ENCODE peak calls at places on chromosomes 1 and 21, in five cellular contexts. Z, D, U, O and X are unnamed samples.

GRCh38 chr21:45443595-45444181 is 38.7 kb downstream of the COL18A1 start:
- DNase-seq in Z (no peak), D (no peak), U (no peak), O (no peak), X (no peak)

GRCh38 chr1:65423884-65424655 is 3.6 kb downstream of the LEPR start:
- DNase-seq in Z (peak), D (no peak), U (no peak), O (no peak), X (no peak)

GRCh38 chr1:38004284-38005101 is 821 bp downstream of the FHL3 start:
- DNase-seq in Z (no peak), D (no peak), U (no peak), O (peak), X (no peak)

GRCh38 chr21:42214921-42215320 is 4.0 kb upstream of the ABCG1 start:
- DNase-seq in Z (no peak), D (no peak), U (no peak), O (no peak), X (no peak)

GRCh38 chr1:116806245-116806644 is 52.0 kb downstream of the CD2 start:
- DNase-seq in Z (peak), D (no peak), U (no peak), O (no peak), X (no peak)

GRCh38 chr1:245858683-245859509 is 648.2 kb downstream of the SMYD3 start:
- DNase-seq in Z (no peak), D (no peak), U (no peak), O (no peak), X (no peak)

GRCh38 chr21:43858806-43859648 is 6.0 kb upstream of the AGPAT3 start:
- DNase-seq in Z (no peak), D (no peak), U (peak), O (peak), X (no peak)

GRCh38 chr1:180123463-180123936 is 31.2 kb upstream of the QSOX1 start:
- DNase-seq in Z (no peak), D (no peak), U (no peak), O (no peak), X (no peak)

GRCh38 chr1:169809370-169810095 is 14.8 kb upstream of the METTL18 start:
- DNase-seq in Z (no peak), D (no peak), U (peak), O (no peak), X (peak)

GRCh38 chr1:209839875-209840491 is 12.2 kb downstream of the UTP25 start:
- DNase-seq in Z (no peak), D (no peak), U (peak), O (no peak), X (no peak)

GRCh38 chr1:241536969-241537368 is 4.8 kb downstream of the KMO start:
- DNase-seq in Z (no peak), D (no peak), U (no peak), O (no peak), X (no peak)

GRCh38 chr21:26513212-26513611 is 59.9 kb downstream of the CYYR1 start:
- DNase-seq in Z (no peak), D (no peak), U (no peak), O (no peak), X (no peak)

GRCh38 chr1:226642421-226642820 is 93.9 kb downstream of the STUM start:
- DNase-seq in Z (no peak), D (no peak), U (no peak), O (no peak), X (no peak)

GRCh38 chr1:206792939-206793607 is 20.8 kb upstream of the IL10 start:
- DNase-seq in Z (no peak), D (no peak), U (no peak), O (no peak), X (no peak)

GRCh38 chr1:43711524-43712386 is 4.4 kb downstream of the ST3GAL3 start:
- DNase-seq in Z (no peak), D (no peak), U (no peak), O (no peak), X (no peak)

DNA sequence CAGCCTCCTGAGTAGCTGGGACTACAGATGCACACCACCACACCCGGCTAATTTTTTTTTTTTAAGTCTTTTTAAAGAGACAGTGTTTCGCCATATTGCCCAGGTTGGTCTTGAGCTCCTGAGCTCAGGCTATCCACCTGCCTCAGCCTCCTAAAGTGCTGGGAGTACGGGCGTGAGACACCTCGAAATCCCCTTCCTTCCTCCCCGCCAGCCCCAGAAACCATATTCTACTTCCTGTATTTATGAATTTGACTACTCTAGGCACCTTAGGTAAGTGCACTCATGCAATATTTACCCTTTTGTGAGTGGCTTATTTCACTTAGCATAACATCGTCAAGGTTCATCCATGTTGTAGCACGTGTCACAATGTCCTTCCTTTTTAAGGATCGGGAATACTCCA is 6.9 kb upstream of the LRP8 start:
- DNase-seq in Z (no peak), D (no peak), U (no peak), O (peak), X (no peak)
- TF ChIP-seq SUZ12 in Z (no peak), D (no peak), U (no peak), O (no peak), X (no peak)

GRCh38 chr1:87330954-87331318 is 2.3 kb downstream of the LMO4 start:
- DNase-seq in Z (no peak), D (no peak), U (peak), O (no peak), X (no peak)

GRCh38 chr1:87329051-87329755 is 523 bp downstream of the LMO4 start:
- DNase-seq in Z (no peak), D (no peak), U (peak), O (peak), X (peak)

GRCh38 chr1:87328121-87329050 is at the start of gene LMO4:
- DNase-seq in Z (peak), D (peak), U (peak), O (peak), X (peak)

GRCh38 chr1:87330201-87330953 is 1.7 kb downstream of the LMO4 start:
- DNase-seq in Z (no peak), D (peak), U (no peak), O (peak), X (no peak)

DNA sequence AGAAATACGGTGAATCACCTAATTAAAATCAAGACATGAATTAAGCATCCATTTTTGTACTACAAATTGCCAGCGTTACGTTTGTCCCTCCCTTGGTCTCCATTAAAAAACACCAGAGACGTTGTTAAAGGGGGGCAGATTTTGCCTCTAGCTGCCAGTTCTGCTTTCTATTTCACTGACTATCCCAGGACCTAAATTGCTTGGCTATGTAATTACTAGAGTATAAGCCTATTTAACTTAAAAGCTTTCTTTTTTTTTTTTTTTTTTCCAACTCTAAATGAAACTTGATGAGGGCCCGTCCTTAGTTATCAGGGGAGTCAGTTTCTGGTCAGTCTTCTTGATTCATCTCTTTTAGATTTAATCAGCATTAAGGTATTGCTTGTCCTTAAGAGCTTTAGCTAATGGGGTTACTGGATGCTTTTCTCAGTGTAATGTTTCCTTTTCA is 1.1 kb downstream of the LMO4 start:
- DNase-seq in Z (no peak), D (no peak), U (no peak), O (no peak), X (no peak)
- TF ChIP-seq SUZ12 in Z (no peak), D (no peak), U (no peak), O (no peak), X (no peak)

GRCh38 chr1:94335950-94336349 is 82.2 kb upstream of the ABCD3 start:
- DNase-seq in Z (no peak), D (peak), U (peak), O (no peak), X (peak)
- TF ChIP-seq SUZ12 in Z (no peak), D (no peak), U (no peak), O (no peak), X (no peak)

DNA sequence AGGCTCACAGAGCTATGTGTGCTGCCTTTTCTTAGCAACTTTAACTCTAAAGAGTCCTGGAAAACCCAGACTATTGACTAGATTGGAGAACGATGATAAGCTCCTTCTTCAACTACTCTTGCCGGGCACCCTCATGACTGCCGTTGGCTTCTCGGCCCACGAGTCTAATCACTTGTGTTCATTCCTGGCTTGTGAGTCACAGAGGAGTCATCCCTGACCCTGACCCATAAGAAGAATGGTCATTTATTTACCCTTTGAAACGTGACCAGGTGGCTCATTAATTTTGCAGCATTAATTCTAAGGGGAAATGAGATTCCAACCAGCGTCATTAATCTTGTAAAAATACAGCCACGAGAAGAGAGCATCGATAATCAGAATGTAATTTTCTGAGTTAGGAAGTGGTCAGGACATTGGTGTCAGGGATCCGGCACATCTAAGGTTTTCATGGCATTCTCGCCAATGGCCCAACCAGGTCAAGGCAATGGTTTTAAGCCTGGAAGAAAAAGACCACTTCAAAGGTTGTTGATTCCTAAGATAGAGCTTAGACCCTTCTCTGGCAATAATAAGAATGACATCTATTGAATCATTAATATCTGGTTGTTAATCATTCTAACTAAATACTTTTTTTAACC is 183.6 kb upstream of the RUNX1 start:
- DNase-seq in Z (no peak), D (peak), U (peak), O (no peak), X (no peak)
- TF ChIP-seq SUZ12 in Z (no peak), D (no peak), U (no peak), O (no peak), X (no peak)

GRCh38 chr1:93597697-93598096 is 83.9 kb downstream of the BCAR3 start:
- DNase-seq in Z (no peak), D (no peak), U (no peak), O (no peak), X (no peak)
- TF ChIP-seq SUZ12 in Z (no peak), D (no peak), U (no peak), O (no peak), X (no peak)

DNA sequence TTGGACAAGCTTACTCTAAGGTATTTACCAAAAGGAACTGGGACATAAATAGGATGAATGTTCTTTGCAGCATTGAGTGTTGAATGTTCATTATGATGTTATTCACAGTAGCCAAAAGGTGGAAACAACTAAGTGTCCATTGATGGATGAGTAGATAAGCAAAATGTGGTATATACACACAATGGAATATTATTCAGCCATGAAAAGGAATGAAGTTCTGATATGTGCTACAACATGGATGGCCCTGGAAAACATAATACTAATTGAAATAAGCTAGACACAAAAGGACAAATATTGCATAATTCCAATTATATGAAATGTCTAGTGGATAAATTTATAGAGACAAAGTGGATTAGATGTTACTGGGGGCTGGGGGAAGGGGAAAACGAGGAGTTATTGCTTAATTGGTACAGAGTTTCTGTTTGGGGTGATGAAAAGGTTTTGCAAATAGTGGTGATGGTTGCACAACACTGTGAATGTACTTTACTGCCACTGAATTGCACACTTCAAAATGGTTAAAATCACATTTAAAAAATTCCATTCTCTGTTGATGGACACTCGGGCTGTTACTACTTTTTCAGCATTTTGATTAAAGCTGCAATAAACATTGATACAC is 2.9 kb downstream of the MTARC1 start:
- DNase-seq in Z (no peak), D (no peak), U (peak), O (no peak), X (no peak)
- TF ChIP-seq SUZ12 in Z (no peak), D (no peak), U (no peak), O (no peak), X (no peak)

GRCh38 chr21:22421416-22422190 is 1423.4 kb downstream of the NCAM2 start:
- DNase-seq in Z (no peak), D (no peak), U (no peak), O (no peak), X (no peak)
- TF ChIP-seq SUZ12 in Z (no peak), D (no peak), U (no peak), O (no peak), X (no peak)

GRCh38 chr1:211783266-211783665 is 47.3 kb downstream of the LPGAT1 start:
- DNase-seq in Z (no peak), D (no peak), U (no peak), O (no peak), X (no peak)

GRCh38 chr1:211783897-211784296 is 46.7 kb downstream of the LPGAT1 start:
- DNase-seq in Z (no peak), D (no peak), U (peak), O (no peak), X (no peak)

DNA sequence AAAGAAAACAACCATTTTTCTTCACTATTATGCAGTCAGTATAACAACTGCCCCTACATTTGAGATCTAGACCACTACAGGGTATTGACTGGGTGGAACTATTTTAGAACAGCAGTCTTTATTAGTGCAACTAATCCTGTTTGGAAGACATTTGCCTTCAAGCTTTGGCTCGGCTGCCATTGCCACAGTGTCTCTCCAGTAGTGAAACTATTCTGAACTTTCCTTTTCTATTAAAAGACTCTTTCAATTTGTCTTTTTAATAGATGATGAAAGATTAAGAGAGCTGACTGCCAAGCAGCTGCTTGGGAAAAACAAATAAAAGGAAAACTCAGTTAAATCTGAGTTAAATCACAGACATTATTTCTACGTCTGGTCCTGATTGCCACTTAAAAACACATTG is 49.3 kb downstream of the LPGAT1 start:
- DNase-seq in Z (no peak), D (no peak), U (no peak), O (no peak), X (no peak)
- TF ChIP-seq SUZ12 in Z (no peak), D (no peak), U (no peak), O (no peak), X (no peak)

GRCh38 chr1:32872189-32872898 is 1.6 kb upstream of the FNDC5 start:
- DNase-seq in Z (no peak), D (peak), U (peak), O (peak), X (peak)
- TF ChIP-seq SUZ12 in Z (no peak), D (no peak), U (no peak), O (no peak), X (no peak)

DNA sequence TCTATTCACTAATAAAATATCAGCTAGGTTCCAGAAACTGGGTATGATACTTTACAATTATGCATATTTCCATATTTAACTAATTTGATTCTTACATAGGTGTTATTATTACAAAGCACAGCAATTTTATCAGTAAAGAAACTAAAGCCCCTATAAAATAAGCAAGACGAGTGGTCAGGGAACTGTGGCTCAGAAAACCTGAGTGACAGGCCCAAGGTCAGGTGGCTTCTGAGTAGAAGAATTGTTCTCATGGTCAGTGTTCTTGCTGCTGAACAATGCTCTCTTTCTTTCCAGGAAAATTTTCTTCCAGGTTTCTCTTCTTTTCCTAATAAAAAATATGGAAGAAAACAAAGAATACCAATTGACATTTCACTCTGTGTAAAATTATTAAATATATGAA is 2.2 kb upstream of the ATP6V1G3 start:
- DNase-seq in Z (no peak), D (no peak), U (no peak), O (no peak), X (no peak)
- TF ChIP-seq SUZ12 in Z (no peak), D (no peak), U (no peak), O (no peak), X (no peak)